ENCODE peak calls at places on chromosomes 3 and 15, in eight cellular contexts. H is neuronal stem cell, B is A549, Y is hepatocyte, U is fibroblast of lung, F is OCI-LY7, W is IMR-90, Q is H9. D is an unnamed sample.

GRCh38 chr3:33980252-33980651 is 181.8 kb downstream of the PDCD6IP start:
- DNase-seq in W (peak), H (no peak), B (peak), U (peak), Y (peak), F (peak), Q (no peak), D (peak)

GRCh38 chr3:175343946-175344345 is 484.8 kb downstream of the NAALADL2 start:
- DNase-seq in F (no peak), W (no peak), H (no peak), U (no peak), B (no peak), Q (no peak), Y (no peak), D (no peak)

GRCh38 chr3:77096966-77097890 is 57.3 kb downstream of the ROBO2 start:
- DNase-seq in Q (no peak), Y (no peak), W (peak), H (no peak), B (no peak), U (no peak), F (no peak), D (no peak)

GRCh38 chr3:30553641-30554316 is 52.6 kb upstream of the TGFBR2 start:
- DNase-seq in Q (no peak), W (peak), Y (no peak), F (no peak), U (no peak), B (no peak), H (no peak), D (no peak)

GRCh38 chr3:118963711-118964110 is 70.9 kb downstream of the IGSF11 start:
- DNase-seq in W (no peak), U (no peak), F (no peak), H (no peak), Y (no peak), B (no peak), Q (no peak), D (no peak)

GRCh38 chr3:8239718-8240698 is 261.6 kb upstream of the LMCD1 start:
- DNase-seq in F (peak), Q (peak), Y (peak), U (peak), H (peak), W (peak), B (peak), D (peak)

GRCh38 chr3:182357928-182358327 is 435.4 kb upstream of the ATP11B start:
- DNase-seq in Y (no peak), Q (no peak), U (no peak), F (no peak), W (no peak), H (no peak), B (no peak), D (peak)

GRCh38 chr15:72724028-72724427 is 38.0 kb downstream of the BBS4 start:
- DNase-seq in Y (no peak), U (no peak), Q (no peak), H (no peak), F (no peak), B (no peak), W (peak), D (no peak)

GRCh38 chr3:12868039-12869024 is 27.0 kb upstream of the RPL32 start:
- DNase-seq in W (peak), B (peak), Y (peak), H (peak), U (peak), Q (peak), F (peak), D (peak)

GRCh38 chr3:14606663-14607339 is 44.8 kb upstream of the CCDC174 start:
- DNase-seq in B (no peak), U (no peak), Y (no peak), H (no peak), Q (no peak), W (no peak), F (no peak), D (no peak)

GRCh38 chr3:55683666-55684270 is 196.7 kb upstream of the WNT5A start:
- DNase-seq in B (no peak), F (no peak), Q (no peak), U (no peak), Y (no peak), H (no peak), W (peak), D (no peak)

GRCh38 chr15:45855210-45855906 is 220.5 kb downstream of the SQOR start:
- DNase-seq in W (no peak), H (no peak), Y (peak), F (no peak), U (no peak), B (no peak), Q (no peak), D (no peak)

GRCh38 chr15:23387791-23388190 is 33.2 kb downstream of the GOLGA8S start:
- DNase-seq in Y (no peak), H (no peak), U (no peak), B (no peak), F (no peak), Q (no peak), W (no peak), D (no peak)

GRCh38 chr3:193805448-193805847 is 212.4 kb downstream of the OPA1 start:
- DNase-seq in U (peak), H (no peak), Y (peak), F (no peak), B (peak), Q (no peak), W (peak), D (no peak)

GRCh38 chr3:15703346-15703745 is 94.4 kb downstream of the ANKRD28 start:
- DNase-seq in U (no peak), H (no peak), F (no peak), W (no peak), Q (no peak), Y (no peak), B (no peak), D (no peak)

GRCh38 chr3:175404667-175405066 is 545.5 kb downstream of the NAALADL2 start:
- DNase-seq in U (no peak), Q (no peak), F (no peak), B (no peak), Y (no peak), W (no peak), H (no peak), D (no peak)

GRCh38 chr3:155742339-155742980 is 2.4 kb downstream of the PLCH1 start:
- DNase-seq in Y (no peak), W (no peak), Q (no peak), F (no peak), B (no peak), H (no peak), U (no peak), D (no peak)

GRCh38 chr15:86155551-86155950 is 75.9 kb downstream of the AGBL1 start:
- DNase-seq in U (no peak), F (no peak), Y (no peak), H (no peak), W (no peak), B (no peak), Q (no peak), D (no peak)

GRCh38 chr3:42204867-42205599 is 61.0 kb downstream of the CCK start:
- DNase-seq in W (no peak), U (no peak), H (no peak), Y (no peak), F (no peak), Q (no peak), B (no peak), D (no peak)

GRCh38 chr3:184466413-184466960 is 86.6 kb downstream of the CHRD start:
- DNase-seq in Y (peak), U (peak), W (peak), B (no peak), F (no peak), Q (no peak), H (no peak), D (peak)

GRCh38 chr3:149009732-149010131 is 18.4 kb downstream of the GYG1 start:
- DNase-seq in F (no peak), B (no peak), U (no peak), Y (no peak), H (no peak), W (peak), Q (no peak), D (no peak)

GRCh38 chr15:83510001-83510400 is 62.9 kb downstream of the SH3GL3 start:
- DNase-seq in U (no peak), Q (no peak), F (no peak), Y (no peak), H (no peak), B (no peak), W (no peak), D (no peak)

GRCh38 chr3:46935168-46935858 is 41.2 kb downstream of the CCDC12 start:
- DNase-seq in F (no peak), U (peak), Y (peak), B (peak), H (peak), W (peak), Q (peak), D (peak)

GRCh38 chr15:51621155-51621554 is 1.4 kb downstream of the DMXL2 start:
- DNase-seq in Y (no peak), F (no peak), W (no peak), Q (no peak), B (no peak), U (no peak), H (no peak), D (no peak)

GRCh38 chr3:73419993-73420392 is 204.7 kb downstream of the PDZRN3 start:
- DNase-seq in Q (no peak), B (no peak), U (no peak), W (peak), Y (no peak), H (no peak), F (no peak), D (no peak)

GRCh38 chr15:90679959-90680358 is 37.2 kb upstream of the BLM start:
- DNase-seq in B (no peak), Q (no peak), Y (no peak), U (no peak), F (no peak), H (no peak), W (no peak), D (no peak)
- H3K4me2 ChIP-seq in B (no peak), Q (no peak), Y (no peak), U (peak), F (no peak), H (no peak), W (peak), D (no peak)

DNA sequence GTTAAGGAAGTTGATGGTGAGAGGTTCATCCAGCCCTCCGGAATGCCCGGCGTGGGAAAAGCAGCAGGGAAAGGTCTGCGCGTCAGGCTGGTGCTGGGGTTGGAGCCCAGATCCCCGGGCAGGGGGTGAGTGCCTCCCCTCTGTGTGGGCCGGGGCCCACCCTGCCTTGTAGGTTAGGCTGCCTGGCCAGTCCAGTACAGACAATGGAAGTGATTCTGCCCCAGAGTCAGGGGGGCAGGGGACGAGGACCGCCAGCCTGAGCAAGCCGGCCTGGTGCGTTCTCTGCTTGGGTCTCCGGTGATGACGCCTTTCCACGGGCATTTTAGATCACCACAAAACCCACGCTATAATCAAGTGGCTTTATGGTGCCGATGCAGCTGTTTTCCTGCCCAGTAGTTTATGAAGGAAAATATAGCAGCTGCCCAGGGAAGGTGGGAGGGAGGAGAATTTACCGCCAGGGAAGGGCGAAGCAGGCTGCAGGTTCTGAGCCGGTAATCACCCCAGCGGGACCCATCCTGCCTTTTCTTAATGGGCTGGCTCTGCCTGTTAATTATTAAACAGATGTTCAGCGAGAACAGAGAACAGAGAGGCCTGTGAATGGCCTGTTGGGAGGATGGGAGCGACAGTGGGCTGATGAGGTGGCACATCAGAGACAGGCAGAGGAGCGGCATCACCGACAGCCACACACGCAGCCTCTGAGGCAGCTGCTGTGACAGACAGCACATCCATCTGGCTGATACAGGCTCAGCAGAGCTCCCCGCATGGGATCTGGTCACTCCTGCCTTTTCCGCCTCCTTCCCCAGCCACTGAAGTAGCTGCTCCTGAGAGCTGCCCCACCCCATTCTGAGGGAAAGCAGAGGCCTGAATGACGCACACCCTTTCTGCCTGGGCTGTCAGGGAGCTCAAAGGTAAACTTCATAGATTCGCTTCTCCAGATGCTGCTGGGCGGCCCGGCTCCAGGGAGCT is 35.2 kb downstream of the BDH1 start:
- DNase-seq in W (peak), U (peak), Q (peak), B (peak), F (no peak), H (peak), Y (peak), D (peak)
- H3K4me2 ChIP-seq in W (no peak), U (no peak), Q (peak), B (peak), F (no peak), H (peak), Y (peak), D (peak)

GRCh38 chr15:99121691-99122410 is 17.0 kb downstream of the SYNM start:
- DNase-seq in U (no peak), Q (no peak), H (no peak), Y (no peak), W (no peak), F (no peak), B (no peak), D (no peak)
- H3K4me2 ChIP-seq in U (no peak), Q (no peak), H (no peak), Y (no peak), W (no peak), F (no peak), B (no peak), D (no peak)

GRCh38 chr3:50127251-50127671 is 27.9 kb upstream of the SEMA3F start:
- DNase-seq in F (no peak), Y (no peak), U (no peak), B (no peak), W (peak), H (no peak), Q (no peak), D (no peak)
- H3K4me2 ChIP-seq in F (no peak), Y (no peak), U (no peak), B (no peak), W (no peak), H (no peak), Q (no peak), D (no peak)

GRCh38 chr3:147915057-147915456 is 505.9 kb downstream of the ZIC1 start:
- DNase-seq in Y (no peak), H (no peak), B (no peak), U (peak), W (peak), F (no peak), Q (no peak), D (no peak)

GRCh38 chr3:147919496-147919895 is 510.3 kb downstream of the ZIC1 start:
- DNase-seq in Y (no peak), U (no peak), W (no peak), F (no peak), H (no peak), B (no peak), Q (no peak), D (no peak)

GRCh38 chr3:147924755-147925154 is 515.6 kb downstream of the ZIC1 start:
- DNase-seq in U (peak), F (no peak), Y (no peak), H (no peak), Q (no peak), W (peak), B (no peak), D (no peak)

GRCh38 chr3:147925272-147925671 is 516.1 kb downstream of the ZIC1 start:
- DNase-seq in B (no peak), F (no peak), U (no peak), Q (no peak), Y (no peak), W (peak), H (no peak), D (no peak)

GRCh38 chr3:147921044-147921443 is 511.9 kb downstream of the ZIC1 start:
- DNase-seq in Y (no peak), U (peak), W (peak), F (no peak), H (no peak), B (no peak), Q (no peak), D (no peak)
- H3K4me2 ChIP-seq in Y (no peak), U (no peak), W (peak), F (no peak), H (no peak), B (no peak), Q (no peak), D (no peak)

DNA sequence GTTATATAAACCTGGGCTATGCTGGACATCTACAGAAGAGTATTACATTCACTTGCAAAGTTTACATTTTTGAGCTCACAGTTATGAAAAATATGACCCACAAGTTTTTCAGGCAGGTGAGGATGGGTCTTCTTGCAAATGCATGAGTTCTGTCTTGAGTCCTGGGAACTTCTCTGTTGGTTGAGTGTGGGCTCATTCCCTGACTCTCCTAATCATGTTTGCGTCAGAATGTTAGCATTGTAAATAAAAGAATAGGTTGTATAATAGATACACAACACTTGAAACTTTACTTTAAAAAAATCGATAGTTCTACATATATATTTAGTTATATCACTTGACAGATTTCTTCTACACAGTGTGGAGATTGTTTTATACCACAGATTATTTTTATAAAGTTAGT is 7.2 kb upstream of the EXOG start:
- DNase-seq in B (no peak), Y (no peak), F (no peak), Q (no peak), U (no peak), W (no peak), H (no peak), D (no peak)
- H3K4me2 ChIP-seq in B (no peak), Y (no peak), F (no peak), Q (no peak), U (no peak), W (no peak), H (no peak), D (no peak)

D was measured in neural progenitor cell.